ENCODE peak calls at places on chromosomes 11 and 22, in six cellular contexts. F, Y, P, W, V and Q are unnamed samples.

GRCh38 chr11:36455658-36456111 is 54.4 kb downstream of the TRAF6 start:
- DNase-seq in P (peak; percentile 46), F (peak; percentile 62), Y (peak; percentile 31), V (peak; percentile 52), W (peak; percentile 23), Q (peak; percentile 88)

GRCh38 chr22:41939981-41940852 is 6.7 kb downstream of the CENPM start:
- DNase-seq in W (no peak), F (no peak), P (peak; percentile 67), Y (no peak), V (no peak), Q (peak; percentile 80)

GRCh38 chr11:102807921-102808320 is 10.0 kb upstream of the MMP1 start:
- DNase-seq in V (no peak), W (peak; percentile 5), Y (peak; percentile 24), P (peak; percentile 75), F (peak; percentile 77), Q (no peak)

GRCh38 chr11:62552465-62552782 is 5.8 kb upstream of the AHNAK start:
- DNase-seq in Y (no peak), F (peak; percentile 53), W (no peak), V (no peak), P (no peak), Q (no peak)

GRCh38 chr22:24453853-24454252 is 26.5 kb downstream of the ADORA2A start:
- DNase-seq in V (no peak), F (no peak), Y (no peak), P (no peak), W (no peak), Q (no peak)

GRCh38 chr11:33411751-33412150 is 154.6 kb downstream of the HIPK3 start:
- DNase-seq in Y (no peak), V (no peak), P (no peak), W (no peak), F (no peak), Q (no peak)

GRCh38 chr11:12455938-12456337 is 78.6 kb downstream of the PARVA start:
- DNase-seq in F (no peak), P (no peak), Y (no peak), W (no peak), V (no peak), Q (no peak)

GRCh38 chr22:20957118-20957690 is 9.9 kb upstream of the AIFM3 start:
- DNase-seq in W (no peak), V (no peak), Y (peak; percentile 50), P (peak; percentile 53), F (peak; percentile 42), Q (no peak)

GRCh38 chr11:114260483-114260882 is 35.7 kb upstream of the NNMT start:
- DNase-seq in F (no peak), W (no peak), Y (no peak), P (no peak), V (no peak), Q (peak; percentile 42)

DNA sequence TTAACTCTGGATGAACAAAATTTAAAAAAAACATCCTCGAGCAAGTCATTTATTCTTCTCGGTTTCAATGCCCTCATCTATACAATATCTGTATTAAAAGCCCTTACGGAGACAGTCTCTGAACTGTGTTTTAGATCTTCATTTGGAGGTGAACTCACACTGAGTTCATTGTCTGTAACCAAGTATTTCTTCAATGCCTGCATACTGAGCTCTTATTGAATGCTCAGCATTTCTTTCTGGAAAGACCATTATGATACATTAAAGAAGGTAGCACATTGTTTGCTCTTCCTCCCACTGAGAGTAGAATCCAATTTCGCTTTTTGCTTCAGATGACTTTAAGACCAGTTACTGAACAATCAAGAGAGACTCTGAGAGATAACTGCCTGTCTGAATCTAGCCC is 1.7 kb upstream of the ANO3 start:
- DNase-seq in Y (no peak), W (no peak), V (no peak), P (no peak), F (no peak), Q (no peak)
- H3K9me3 ChIP-seq in Y (no peaks in the 10 kb centered on the region), W (no peaks in the 10 kb centered on the region), V (no peaks in the 10 kb centered on the region), P (no peaks in the 10 kb centered on the region), F (no peaks in the 10 kb centered on the region), Q (no peaks in the 10 kb centered on the region)

DNA sequence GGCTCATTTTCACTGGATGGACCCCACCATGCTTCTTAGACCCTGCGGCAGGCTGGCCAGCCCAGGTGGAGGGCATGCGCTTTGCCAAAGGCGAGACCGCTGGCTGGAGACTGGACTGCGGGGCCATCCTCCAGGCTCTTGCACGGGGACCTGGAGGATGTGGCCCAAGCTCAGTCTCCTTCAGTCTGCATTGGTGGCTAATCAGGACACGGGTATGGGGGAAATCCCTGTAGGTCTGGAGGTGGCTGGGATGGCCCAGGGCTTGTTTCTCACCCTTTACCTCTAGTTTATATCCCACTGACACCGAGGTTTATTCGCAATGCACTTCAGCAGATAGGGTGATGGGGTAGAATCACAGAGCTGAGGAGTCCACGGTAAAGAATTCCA is 45.0 kb downstream of the BCR start:
- DNase-seq in P (no peak), Y (no peak), V (no peak), W (no peak), F (no peak), Q (no peak)
- H3K27ac ChIP-seq in P (peak overlapping the region; percentile 31), Y (no peak overlapping the region), V (no peak overlapping the region), W (peak overlapping the region; percentile 72), F (peak overlapping the region; percentile 27), Q (peak overlapping the region; percentile 57)

GRCh38 chr11:124640660-124641059 is 18.0 kb downstream of the TBRG1 start:
- DNase-seq in W (no peak), Y (no peak), P (no peak), F (no peak), V (no peak), Q (no peak)
- TF ChIP-seq CTCF in W (no peak), Y (no peak), P (no peak), F (no peak), V (no peak), Q (no peak)

DNA sequence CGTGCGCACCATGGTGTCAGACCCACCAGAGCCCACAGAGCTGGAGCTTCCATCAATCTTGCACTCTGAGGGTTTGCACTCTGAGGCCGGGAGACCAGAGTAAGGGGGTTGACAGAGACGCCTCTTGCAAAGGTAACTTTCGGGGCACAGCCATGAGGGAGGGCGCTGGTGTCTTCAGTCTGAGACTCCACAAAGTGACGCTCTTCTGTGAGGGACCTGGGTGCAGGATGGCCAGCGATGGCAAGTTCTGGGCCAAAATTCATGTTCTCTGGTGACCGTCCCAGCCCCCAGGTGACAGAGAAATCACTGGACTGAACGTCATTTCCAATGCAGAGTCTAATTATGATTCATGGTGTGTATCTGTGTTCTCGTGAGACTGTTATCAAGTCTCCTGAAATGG is 1395.2 kb downstream of the TBC1D22A start:
- DNase-seq in W (no peak), Y (no peak), P (no peak), F (no peak), V (no peak), Q (no peak)
- H3K9me3 ChIP-seq in W (no peaks in the 10 kb centered on the region), Y (no peaks in the 10 kb centered on the region), P (no peaks in the 10 kb centered on the region), F (no peaks in the 10 kb centered on the region), V (no peaks in the 10 kb centered on the region), Q (peaks cover 8% of the 10 kb centered on the region)

GRCh38 chr22:37222440-37222971 is 10.2 kb upstream of the SSTR3 start:
- DNase-seq in V (no peak), W (peak; percentile 42), P (no peak), F (no peak), Y (no peak), Q (no peak)
- H3K27ac ChIP-seq in V (no peak overlapping the region), W (peak overlapping the region; percentile 19), P (no peak overlapping the region), F (no peak overlapping the region), Y (no peak overlapping the region), Q (no peak overlapping the region)

DNA sequence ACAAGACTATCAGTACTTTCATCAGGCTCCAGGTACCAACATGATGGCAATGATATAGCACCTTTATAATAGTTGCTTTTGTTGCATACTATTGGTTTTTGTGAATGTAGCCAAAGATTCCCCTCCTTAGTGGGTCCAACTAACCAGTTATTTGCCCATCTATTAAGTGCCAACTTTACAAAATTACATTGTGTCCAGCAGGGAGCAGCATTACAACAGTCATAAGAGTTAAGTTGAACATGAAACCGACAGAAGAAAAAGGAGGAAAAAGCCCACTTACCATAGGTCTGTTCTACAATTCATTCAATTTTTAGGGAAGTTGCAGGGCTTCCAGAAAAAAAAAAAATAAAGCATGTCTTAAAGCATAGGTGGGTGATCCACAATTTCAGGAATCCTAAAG is 21.6 kb downstream of the IMMP1L start:
- DNase-seq in P (peak; percentile 68), F (peak; percentile 41), Y (peak; percentile 21), V (no peak), W (peak; percentile 7), Q (no peak)
- TF ChIP-seq CTCF in P (peak; percentile 63), F (peak; percentile 48), Y (no peak), V (no peak), W (peak; percentile 60), Q (peak; percentile 37)

GRCh38 chr22:19791894-19792293 is 31.3 kb downstream of the TBX1 start:
- DNase-seq in V (no peak), W (no peak), Y (no peak), F (no peak), P (no peak), Q (no peak)

GRCh38 chr22:19796169-19796568 is 35.6 kb downstream of the TBX1 start:
- DNase-seq in F (no peak), Y (no peak), P (no peak), W (no peak), V (no peak), Q (no peak)

GRCh38 chr22:19793161-19793560 is 32.6 kb downstream of the TBX1 start:
- DNase-seq in F (no peak), P (no peak), Y (no peak), W (no peak), V (no peak), Q (no peak)

GRCh38 chr22:19795617-19796008 is 35.0 kb downstream of the TBX1 start:
- DNase-seq in W (no peak), F (no peak), P (no peak), V (peak; percentile 33), Y (no peak), Q (no peak)

DNA sequence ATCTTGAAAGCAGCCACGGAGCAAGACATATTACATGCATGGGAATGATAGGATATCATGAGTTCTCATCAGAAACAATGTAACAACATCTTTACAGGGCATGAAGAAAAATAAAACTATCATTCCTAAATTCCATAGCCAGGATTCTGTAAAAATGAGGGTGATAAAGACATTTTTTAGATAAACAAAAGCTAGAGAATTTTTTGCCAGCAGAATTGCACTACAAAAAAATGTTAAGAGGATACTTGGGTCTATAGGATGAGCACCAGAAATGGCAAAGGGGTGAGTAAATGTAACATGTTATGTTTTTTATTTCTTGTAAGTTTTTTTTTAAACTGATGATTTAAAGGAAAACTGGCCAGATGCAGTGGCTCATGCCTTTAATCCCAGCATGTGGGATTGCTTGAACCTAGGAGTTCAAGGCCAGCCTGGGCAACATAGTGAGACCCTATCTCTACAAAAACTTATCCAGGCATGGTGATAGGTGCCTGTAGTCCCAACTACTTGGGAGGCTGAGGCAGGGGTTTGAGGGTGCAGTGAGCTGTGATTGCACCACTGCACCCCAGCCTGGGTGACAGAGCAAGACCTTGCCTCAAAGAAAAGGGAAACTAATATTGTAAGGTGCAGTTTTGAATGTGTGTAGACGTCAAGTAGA is 33.2 kb downstream of the TBX1 start:
- DNase-seq in F (no peak), Y (no peak), P (no peak), W (no peak), V (no peak), Q (no peak)
- H3K9me3 ChIP-seq in F (no peaks in the 10 kb centered on the region), Y (no peaks in the 10 kb centered on the region), P (no peaks in the 10 kb centered on the region), W (peaks cover 4% of the 10 kb centered on the region), V (no peaks in the 10 kb centered on the region), Q (peaks cover 5% of the 10 kb centered on the region)